ENCODE peak calls at places on chromosomes 5 and 9, in five cellular contexts. R is A549, E is HCT116, H is neuronal stem cell, N is H9. L is an unnamed sample.

GRCh38 chr5:10632110-10632903 is 68.4 kb downstream of the ANKRD33B start:
- DNase-seq in R (no peak), E (peak; percentile 34), H (no peak), N (no peak), L (no peak)

GRCh38 chr5:123182072-123182471 is 93.0 kb downstream of the PRDM6 start:
- DNase-seq in R (no peak), E (no peak), H (no peak), N (no peak), L (no peak)

GRCh38 chr9:109717342-109717741 is 62.7 kb upstream of the PALM2AKAP2 start:
- DNase-seq in R (no peak), E (peak; percentile 1), H (no peak), N (no peak), L (no peak)

GRCh38 chr9:37066139-37066725 is 32.2 kb upstream of the PAX5 start:
- DNase-seq in R (no peak), E (no peak), H (no peak), N (no peak), L (no peak)

GRCh38 chr9:82490019-82490499 is 501.5 kb downstream of the SPATA31D1 start:
- DNase-seq in R (no peak), E (no peak), H (no peak), N (no peak), L (no peak)

GRCh38 chr5:112183103-112183634 is 235.9 kb downstream of the EPB41L4A start:
- DNase-seq in R (no peak), E (peak; percentile 54), H (peak; percentile 38), N (no peak), L (no peak)

GRCh38 chr5:170315154-170315553 is 17.6 kb upstream of the LCP2 start:
- DNase-seq in R (no peak), E (no peak), H (no peak), N (no peak), L (no peak)

GRCh38 chr5:151775025-151775606 is 3.4 kb downstream of the G3BP1 start:
- DNase-seq in R (no peak), E (no peak), H (no peak), N (no peak), L (no peak)

GRCh38 chr9:97984188-97985057 is 1.3 kb downstream of the ANP32B start:
- DNase-seq in R (peak; percentile 66), E (peak; percentile 53), H (peak; percentile 48), N (peak; percentile 34), L (peak; percentile 79)

GRCh38 chr5:52655163-52655562 is 132.6 kb upstream of the ITGA1 start:
- DNase-seq in R (no peak), E (no peak), H (no peak), N (no peak), L (no peak)

GRCh38 chr5:159175547-159175946 is 33.8 kb downstream of the RNF145 start:
- DNase-seq in R (no peak), E (no peak), H (no peak), N (no peak), L (no peak)

GRCh38 chr9:133787749-133788015 is 49.5 kb upstream of the SARDH start:
- DNase-seq in R (peak; percentile 25), E (no peak), H (no peak), N (peak; percentile 83), L (no peak)

GRCh38 chr5:56011835-56012234 is 17.1 kb upstream of the IL6ST start:
- DNase-seq in R (no peak), E (no peak), H (no peak), N (no peak), L (no peak)

GRCh38 chr9:84966876-84967830 is 297.6 kb downstream of the NTRK2 start:
- DNase-seq in R (no peak), E (no peak), H (no peak), N (peak; percentile 88), L (no peak)

GRCh38 chr5:64767959-64768357 is 533 bp downstream of the SREK1IP1 start:
- DNase-seq in R (no peak), E (no peak), H (no peak), N (peak; percentile 26), L (peak; percentile 13)

GRCh38 chr9:96408409-96409280 is 9.5 kb downstream of the ZNF367 start:
- DNase-seq in R (no peak), E (no peak), H (no peak), N (no peak), L (no peak)

GRCh38 chr5:173872887-173873286 is 15.3 kb upstream of the CPEB4 start:
- DNase-seq in R (no peak), E (no peak), H (no peak), N (no peak), L (no peak)
- H3K4me2 ChIP-seq in R (no peak overlapping the region), E (no peak overlapping the region), H (no peak overlapping the region), N (no peak overlapping the region), L (no peak overlapping the region)

GRCh38 chr5:124980174-124980941 is 233.9 kb upstream of the ZNF608 start:
- DNase-seq in R (no peak), E (no peak), H (peak; percentile 59), N (peak; percentile 75), L (no peak)
- H3K4me2 ChIP-seq in R (no peak overlapping the region), E (no peak overlapping the region), H (no peak overlapping the region), N (peak overlapping the region; percentile 42), L (no peak overlapping the region)

GRCh38 chr5:82106806-82107205 is 135.0 kb downstream of the ATG10 start:
- DNase-seq in R (no peak), E (no peak), H (no peak), N (no peak), L (no peak)

GRCh38 chr5:82107277-82107676 is 135.5 kb downstream of the ATG10 start:
- DNase-seq in R (peak; percentile 3), E (no peak), H (no peak), N (no peak), L (peak; percentile 29)

GRCh38 chr5:82104872-82105271 is 133.0 kb downstream of the ATG10 start:
- DNase-seq in R (no peak), E (no peak), H (no peak), N (no peak), L (no peak)

GRCh38 chr5:82105457-82105856 is 133.6 kb downstream of the ATG10 start:
- DNase-seq in R (peak; percentile 3), E (no peak), H (no peak), N (no peak), L (no peak)

DNA sequence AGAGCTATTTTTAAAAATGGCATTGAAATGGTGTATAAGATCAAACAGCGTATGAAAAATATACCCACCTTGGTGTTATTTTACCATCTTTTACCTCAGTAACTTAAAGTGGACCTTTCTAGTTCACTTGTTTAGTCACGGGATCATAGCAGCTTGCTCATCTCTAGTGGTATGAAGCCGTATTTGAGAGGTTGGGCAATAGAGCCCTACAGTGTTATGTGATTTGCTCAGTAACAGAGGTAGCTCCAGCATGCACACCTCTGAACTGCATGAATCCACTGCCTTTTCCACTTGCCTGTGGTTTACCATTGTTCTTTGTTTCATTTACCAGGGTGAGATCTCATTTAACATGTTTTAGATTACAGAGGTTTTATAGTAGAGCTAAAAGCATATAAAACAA is 134.4 kb downstream of the ATG10 start:
- DNase-seq in R (no peak), E (no peak), H (no peak), N (no peak), L (no peak)
- H3K4me2 ChIP-seq in R (no peak overlapping the region), E (no peak overlapping the region), H (no peak overlapping the region), N (no peak overlapping the region), L (no peak overlapping the region)

DNA sequence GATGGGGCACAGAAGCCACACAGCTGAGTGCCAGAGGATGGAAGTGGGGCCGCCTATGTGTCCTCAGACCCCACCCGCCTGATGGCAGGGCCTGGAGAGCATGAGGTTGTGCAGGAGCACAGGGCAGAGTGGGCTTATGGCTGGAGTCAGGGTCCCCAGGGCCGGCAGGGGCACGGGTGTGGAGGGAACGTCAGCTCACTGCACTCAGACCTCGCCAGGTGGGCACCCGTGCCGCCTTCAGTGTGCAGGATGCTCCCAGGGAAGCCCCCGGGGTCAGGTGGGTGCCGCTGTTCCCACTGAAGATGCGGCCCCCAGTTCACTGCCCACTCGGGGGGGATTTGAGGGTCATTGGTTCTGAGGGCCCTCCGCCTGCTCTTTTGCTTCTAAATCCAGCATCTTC is 34.9 kb downstream of the EXOC3 start:
- DNase-seq in R (no peak), E (no peak), H (no peak), N (no peak), L (no peak)
- H3K4me2 ChIP-seq in R (no peak overlapping the region), E (no peak overlapping the region), H (no peak overlapping the region), N (no peak overlapping the region), L (no peak overlapping the region)

GRCh38 chr9:121192518-121192917 is 9.2 kb downstream of the RAB14 start:
- DNase-seq in R (no peak), E (no peak), H (no peak), N (no peak), L (no peak)
- H3K4me2 ChIP-seq in R (peak overlapping the region; percentile 14), E (no peak overlapping the region), H (no peak overlapping the region), N (no peak overlapping the region), L (no peak overlapping the region)

GRCh38 chr5:69374911-69375446 is 5.4 kb downstream of the RAD17 start:
- DNase-seq in R (no peak), E (no peak), H (no peak), N (no peak), L (peak; percentile 66)
- H3K4me2 ChIP-seq in R (no peak overlapping the region), E (no peak overlapping the region), H (no peak overlapping the region), N (no peak overlapping the region), L (peak overlapping the region; percentile 73)

DNA sequence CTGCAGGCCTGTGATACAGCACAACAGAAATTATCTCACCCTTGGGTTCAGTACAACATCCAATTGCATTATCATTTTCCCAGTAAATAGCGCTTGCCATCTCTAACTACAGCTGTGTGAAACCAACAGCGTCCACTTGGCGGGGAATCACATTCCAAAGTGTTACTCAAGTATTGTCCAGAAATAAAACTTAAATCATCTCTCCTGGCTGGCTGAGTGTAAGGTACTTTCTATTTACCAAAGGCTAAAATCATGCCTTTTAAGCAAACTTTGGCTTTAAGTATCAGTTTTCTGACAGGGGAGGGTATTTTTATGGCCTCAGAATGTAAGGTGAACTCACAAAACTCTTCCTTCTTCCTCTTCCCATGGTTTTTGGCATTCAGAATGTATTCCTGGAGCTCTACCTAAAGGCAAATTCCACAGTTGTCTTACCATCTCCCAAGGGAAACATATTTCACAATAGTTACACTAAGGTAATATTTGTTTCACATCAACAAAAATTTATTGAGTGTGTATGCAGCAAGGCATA is 205.6 kb upstream of the MPDZ start:
- DNase-seq in R (no peak), E (no peak), H (no peak), N (no peak), L (no peak)
- H3K4me2 ChIP-seq in R (no peak overlapping the region), E (no peak overlapping the region), H (no peak overlapping the region), N (no peak overlapping the region), L (no peak overlapping the region)

DNA sequence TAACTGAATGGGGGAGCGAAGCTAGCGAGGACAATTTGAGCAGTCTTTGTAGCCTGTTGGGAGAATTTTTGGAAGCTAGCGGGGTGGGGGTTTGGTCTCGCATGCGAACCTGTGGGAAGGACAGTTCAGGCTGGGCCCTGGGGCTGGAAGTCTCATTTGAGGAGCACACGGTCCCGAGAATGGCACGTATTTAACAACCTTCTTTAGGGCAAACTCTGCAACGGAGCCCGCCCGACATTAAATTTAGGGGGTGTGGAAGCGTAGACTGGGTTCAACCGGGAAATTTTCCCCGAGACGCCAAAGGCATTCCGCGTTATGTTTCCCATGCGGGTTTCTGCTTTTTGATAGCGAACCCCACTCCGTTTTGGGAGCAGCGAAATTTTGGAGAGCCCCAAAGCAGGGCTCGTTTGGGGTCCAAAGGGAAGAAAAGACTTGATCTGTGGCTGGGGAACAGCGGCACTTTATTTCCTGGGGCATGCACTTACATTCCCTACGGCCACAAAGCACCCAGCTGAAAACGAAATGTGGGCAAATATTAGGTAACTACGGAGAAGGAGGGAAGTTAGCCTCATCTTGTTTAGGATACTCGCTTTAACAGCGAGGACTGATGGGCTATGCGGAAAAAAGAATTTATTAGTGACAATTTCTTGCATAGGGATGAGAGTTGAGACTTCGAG is 35.3 kb upstream of the NFIB start:
- DNase-seq in R (no peak), E (no peak), H (peak; percentile 42), N (no peak), L (no peak)
- H3K4me2 ChIP-seq in R (no peak overlapping the region), E (no peak overlapping the region), H (peak overlapping the region; percentile 47), N (peak overlapping the region; percentile 53), L (no peak overlapping the region)

L was measured in MM.1S.